ENCODE peak calls at places on chromosome 4, in six cellular contexts. One of them, this sample, is unnamed.

GRCh38 chr4:33149658-33150057 is 2429.5 kb downstream of the PCDH7 start:
- DNase-seq in iris pigment epithelial cell: no peak
- DNase-seq in DMS79 treated with DMSO at 0.1 percent for 48 hours: no peak
- DNase-seq in Right ventricle myocardium inferior: no peak
- DNase-seq in NCI-H345: peak
- DNase-seq in mesothelial cell of epicardium: no peak
- DNase-seq in this sample: no peak

GRCh38 chr4:2835978-2836377 is 7.7 kb upstream of the ADD1 start:
- DNase-seq in DMS79 treated with DMSO at 0.1 percent for 48 hours: no peak
- DNase-seq in Right ventricle myocardium inferior: no peak
- DNase-seq in mesothelial cell of epicardium: no peak
- DNase-seq in NCI-H345: no peak
- DNase-seq in iris pigment epithelial cell: no peak
- DNase-seq in this sample: no peak

GRCh38 chr4:8849266-8850073 is 22.2 kb downstream of the HMX1 start:
- DNase-seq in DMS79 treated with DMSO at 0.1 percent for 48 hours: no peak
- DNase-seq in iris pigment epithelial cell: no peak
- DNase-seq in Right ventricle myocardium inferior: peak
- DNase-seq in NCI-H345: no peak
- DNase-seq in mesothelial cell of epicardium: peak
- DNase-seq in this sample: no peak

GRCh38 chr4:169335331-169335730 is 64.6 kb upstream of the SH3RF1 start:
- DNase-seq in iris pigment epithelial cell: peak
- DNase-seq in NCI-H345: no peak
- DNase-seq in mesothelial cell of epicardium: no peak
- DNase-seq in Right ventricle myocardium inferior: no peak
- DNase-seq in DMS79 treated with DMSO at 0.1 percent for 48 hours: no peak
- DNase-seq in this sample: no peak

GRCh38 chr4:6875431-6875831 is 34.2 kb upstream of the TBC1D14 start:
- DNase-seq in NCI-H345: no peak
- DNase-seq in iris pigment epithelial cell: no peak
- DNase-seq in mesothelial cell of epicardium: no peak
- DNase-seq in Right ventricle myocardium inferior: peak
- DNase-seq in DMS79 treated with DMSO at 0.1 percent for 48 hours: no peak
- DNase-seq in this sample: no peak

GRCh38 chr4:11616856-11617255 is 188.2 kb upstream of the HS3ST1 start:
- DNase-seq in NCI-H345: no peak
- DNase-seq in Right ventricle myocardium inferior: no peak
- DNase-seq in iris pigment epithelial cell: no peak
- DNase-seq in mesothelial cell of epicardium: no peak
- DNase-seq in DMS79 treated with DMSO at 0.1 percent for 48 hours: no peak
- DNase-seq in this sample: no peak

GRCh38 chr4:128303986-128304385 is 16.4 kb upstream of the PGRMC2 start:
- DNase-seq in NCI-H345: no peak
- DNase-seq in Right ventricle myocardium inferior: no peak
- DNase-seq in iris pigment epithelial cell: no peak
- DNase-seq in mesothelial cell of epicardium: no peak
- DNase-seq in DMS79 treated with DMSO at 0.1 percent for 48 hours: no peak
- DNase-seq in this sample: no peak

GRCh38 chr4:138919094-138919936 is 96.3 kb upstream of the NOCT start:
- DNase-seq in iris pigment epithelial cell: peak
- DNase-seq in mesothelial cell of epicardium: peak
- DNase-seq in DMS79 treated with DMSO at 0.1 percent for 48 hours: peak
- DNase-seq in Right ventricle myocardium inferior: peak
- DNase-seq in NCI-H345: peak
- DNase-seq in this sample: peak

GRCh38 chr4:156971623-156972369 is at the start of gene PDGFC:
- DNase-seq in Right ventricle myocardium inferior: peak
- DNase-seq in DMS79 treated with DMSO at 0.1 percent for 48 hours: no peak
- DNase-seq in iris pigment epithelial cell: peak
- DNase-seq in mesothelial cell of epicardium: peak
- DNase-seq in NCI-H345: peak
- DNase-seq in this sample: peak

GRCh38 chr4:142563682-142564291 is 282.3 kb downstream of the INPP4B start:
- DNase-seq in iris pigment epithelial cell: peak
- DNase-seq in Right ventricle myocardium inferior: no peak
- DNase-seq in NCI-H345: no peak
- DNase-seq in mesothelial cell of epicardium: no peak
- DNase-seq in DMS79 treated with DMSO at 0.1 percent for 48 hours: no peak
- DNase-seq in this sample: no peak

GRCh38 chr4:104093247-104093646 is 373.5 kb upstream of the TACR3 start:
- DNase-seq in mesothelial cell of epicardium: no peak
- DNase-seq in Right ventricle myocardium inferior: no peak
- DNase-seq in NCI-H345: no peak
- DNase-seq in DMS79 treated with DMSO at 0.1 percent for 48 hours: no peak
- DNase-seq in iris pigment epithelial cell: no peak
- DNase-seq in this sample: no peak

GRCh38 chr4:17613761-17614415 is 553 bp upstream of the MED28 start:
- DNase-seq in DMS79 treated with DMSO at 0.1 percent for 48 hours: no peak
- DNase-seq in NCI-H345: no peak
- DNase-seq in iris pigment epithelial cell: peak
- DNase-seq in mesothelial cell of epicardium: no peak
- DNase-seq in Right ventricle myocardium inferior: no peak
- DNase-seq in this sample: no peak

GRCh38 chr4:524196-524595 is 25.2 kb downstream of the PIGG start:
- DNase-seq in DMS79 treated with DMSO at 0.1 percent for 48 hours: no peak
- DNase-seq in mesothelial cell of epicardium: no peak
- DNase-seq in Right ventricle myocardium inferior: no peak
- DNase-seq in NCI-H345: no peak
- DNase-seq in iris pigment epithelial cell: no peak
- DNase-seq in this sample: no peak